ENCODE peak calls at places on chromosome 1, in seven cellular contexts. G, Y, H, A, W, Q and Z are unnamed samples.

GRCh38 chr1:6109688-6110087 is 64.0 kb downstream of the KCNAB2 start:
- DNase-seq in Y (no peak), Q (no peak), G (peak; percentile 54), H (no peak), A (no peak), W (no peak), Z (no peak)

GRCh38 chr1:185731446-185731845 is 2.7 kb upstream of the HMCN1 start:
- DNase-seq in H (no peak), Q (no peak), W (no peak), G (no peak), Y (no peak), A (no peak), Z (no peak)

GRCh38 chr1:222334026-222334680 is 213.8 kb downstream of the HHIPL2 start:
- DNase-seq in A (no peak), Y (no peak), H (no peak), G (no peak), W (no peak), Q (no peak), Z (no peak)

GRCh38 chr1:166814611-166815010 is 24.7 kb upstream of the POGK start:
- DNase-seq in Y (no peak), G (no peak), Q (peak; percentile 64), W (no peak), H (no peak), A (no peak), Z (no peak)

GRCh38 chr1:75723989-75724471 is 479 bp upstream of the ACADM start:
- DNase-seq in H (peak; percentile 92), A (peak; percentile 79), Y (peak; percentile 51), Q (peak; percentile 84), G (peak; percentile 93), W (no peak), Z (no peak)

GRCh38 chr1:120179420-120180348 is 3.4 kb upstream of the SEC22B start:
- DNase-seq in H (no peak), A (peak; percentile 80), Q (no peak), W (peak; percentile 14), Y (no peak), G (no peak), Z (no peak)

GRCh38 chr1:89125571-89126233 is at the start of gene GBP2:
- DNase-seq in Q (no peak), G (no peak), Y (no peak), W (no peak), H (peak; percentile 64), A (peak; percentile 52), Z (no peak)

GRCh38 chr1:185825556-185825955 is 91.4 kb downstream of the HMCN1 start:
- DNase-seq in A (no peak), G (no peak), W (no peak), Y (no peak), Q (no peak), H (no peak), Z (no peak)

GRCh38 chr1:225834417-225835329 is 24.7 kb downstream of the EPHX1 start:
- DNase-seq in A (peak; percentile 54), Q (no peak), H (peak; percentile 94), W (no peak), G (no peak), Y (no peak), Z (no peak)

GRCh38 chr1:231931846-231932454 is 305.4 kb downstream of the DISC1 start:
- DNase-seq in W (no peak), H (no peak), A (no peak), Q (no peak), G (no peak), Y (no peak), Z (no peak)

GRCh38 chr1:78250201-78250600 is 204.4 kb downstream of the GIPC2 start:
- DNase-seq in Y (no peak), W (no peak), G (no peak), Q (no peak), A (no peak), H (no peak), Z (no peak)

GRCh38 chr1:185860876-185861275 is 126.7 kb downstream of the HMCN1 start:
- DNase-seq in G (no peak), Q (no peak), H (no peak), Y (no peak), A (no peak), W (no peak), Z (no peak)

GRCh38 chr1:15617874-15618684 is 821 bp downstream of the DDI2 start:
- DNase-seq in Y (peak; percentile 34), G (peak; percentile 78), A (no peak), W (no peak), Q (no peak), H (no peak), Z (no peak)

GRCh38 chr1:157403203-157403602 is 149.1 kb downstream of the FCRL5 start:
- DNase-seq in W (no peak), G (no peak), Q (peak; percentile 25), Y (no peak), H (no peak), A (no peak), Z (no peak)

GRCh38 chr1:62621907-62622306 is 24.6 kb downstream of the ANGPTL3 start:
- DNase-seq in W (no peak), Y (no peak), Q (peak; percentile 49), H (no peak), A (peak; percentile 91), G (peak; percentile 57), Z (no peak)

GRCh38 chr1:183610053-183610452 is 19.8 kb upstream of the NCF2 start:
- DNase-seq in W (no peak), Q (no peak), G (no peak), A (no peak), H (no peak), Y (no peak), Z (no peak)

GRCh38 chr1:78743626-78744025 is 94.0 kb downstream of the IFI44 start:
- DNase-seq in G (no peak), A (peak; percentile 46), H (no peak), Y (no peak), Q (no peak), W (no peak), Z (no peak)

GRCh38 chr1:174692313-174692712 is 244.5 kb downstream of the GPR52 start:
- DNase-seq in Q (no peak), A (peak; percentile 13), H (no peak), Y (no peak), W (no peak), G (no peak), Z (no peak)

GRCh38 chr1:15339580-15339979 is 70.1 kb upstream of the EFHD2 start:
- DNase-seq in H (no peak), Y (no peak), W (no peak), G (no peak), Q (no peak), A (no peak), Z (no peak)

GRCh38 chr1:203519053-203519770 is 25.3 kb downstream of the OPTC start:
- DNase-seq in G (no peak), A (no peak), Y (no peak), H (no peak), Q (no peak), W (no peak), Z (no peak)

GRCh38 chr1:159869173-159869572 is 6.7 kb upstream of the VSIG8 start:
- DNase-seq in Q (no peak), W (no peak), Y (no peak), A (peak; percentile 75), G (no peak), H (no peak), Z (no peak)

GRCh38 chr1:16450863-16451481 is 10.4 kb downstream of the NECAP2 start:
- DNase-seq in A (no peak), Y (no peak), H (no peak), W (no peak), Q (no peak), G (no peak), Z (no peak)

GRCh38 chr1:109933856-109934711 is 23.4 kb downstream of the CSF1 start:
- DNase-seq in W (no peak), G (no peak), Q (peak; percentile 31), Y (no peak), A (peak; percentile 83), H (no peak), Z (no peak)

GRCh38 chr1:174701565-174701964 is 253.8 kb downstream of the GPR52 start:
- DNase-seq in Q (no peak), G (no peak), Y (no peak), H (no peak), A (no peak), W (no peak), Z (no peak)

DNA sequence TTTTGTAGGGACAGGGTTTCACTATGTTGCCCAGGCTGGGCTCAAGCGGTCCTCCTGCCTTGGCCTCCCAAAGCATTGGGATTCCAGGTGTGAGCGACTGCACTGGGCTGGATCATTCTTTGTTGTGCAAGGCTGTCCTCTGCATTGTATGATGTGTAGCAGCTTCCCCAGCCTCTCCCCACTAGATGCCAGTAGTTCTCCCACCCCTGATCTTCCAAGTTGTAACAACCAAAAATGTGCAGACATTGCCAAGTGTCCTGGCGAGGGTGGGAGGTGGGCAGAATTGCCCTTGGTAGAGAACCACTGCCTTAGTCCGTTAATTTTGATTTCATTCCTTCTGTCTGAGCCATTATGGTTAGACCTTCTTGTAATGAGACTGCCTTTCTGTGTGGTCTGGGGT is 7.2 kb downstream of the GALNT2 start:
- DNase-seq in H (no peak), A (no peak), Y (no peak), Q (no peak), W (no peak), G (no peak), Z (no peak)
- TF ChIP-seq CTCF in H (no peak), A (no peak), Y (no peak), Q (no peak), W (no peak), G (no peak), Z (no peak)

DNA sequence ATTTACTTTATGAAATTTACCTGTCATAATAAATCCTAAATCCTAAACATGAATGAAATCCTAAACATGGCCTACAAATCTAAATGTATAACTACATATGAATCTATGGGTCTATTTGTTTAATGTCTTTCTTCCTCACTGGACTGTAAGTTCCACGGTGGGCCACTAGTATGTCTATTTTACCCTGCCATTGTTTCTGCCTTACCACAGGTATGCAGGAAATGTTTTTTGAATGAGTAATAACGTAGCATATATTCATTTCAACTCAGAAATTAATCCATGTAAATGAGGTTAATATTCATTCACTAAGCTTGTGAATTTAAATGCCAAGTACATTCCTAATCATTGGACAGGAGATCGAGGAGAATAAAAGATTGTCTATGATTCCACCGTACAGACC is 35.3 kb downstream of the B3GALNT2 start:
- DNase-seq in G (no peak), Y (no peak), Q (no peak), H (no peak), A (peak; percentile 8), W (no peak), Z (no peak)
- TF ChIP-seq CTCF in G (no peak), Y (no peak), Q (no peak), H (no peak), A (no peak), W (no peak), Z (no peak)

GRCh38 chr1:26500488-26501175 is 28.4 kb downstream of the HMGN2 start:
- DNase-seq in A (peak; percentile 73), H (peak; percentile 94), Y (peak; percentile 79), W (peak; percentile 94), G (peak; percentile 96), Q (peak; percentile 93), Z (peak; percentile 78)
- TF ChIP-seq CTCF in A (no peak), H (no peak), Y (no peak), W (no peak), G (no peak), Q (no peak), Z (peak; percentile 76)

DNA sequence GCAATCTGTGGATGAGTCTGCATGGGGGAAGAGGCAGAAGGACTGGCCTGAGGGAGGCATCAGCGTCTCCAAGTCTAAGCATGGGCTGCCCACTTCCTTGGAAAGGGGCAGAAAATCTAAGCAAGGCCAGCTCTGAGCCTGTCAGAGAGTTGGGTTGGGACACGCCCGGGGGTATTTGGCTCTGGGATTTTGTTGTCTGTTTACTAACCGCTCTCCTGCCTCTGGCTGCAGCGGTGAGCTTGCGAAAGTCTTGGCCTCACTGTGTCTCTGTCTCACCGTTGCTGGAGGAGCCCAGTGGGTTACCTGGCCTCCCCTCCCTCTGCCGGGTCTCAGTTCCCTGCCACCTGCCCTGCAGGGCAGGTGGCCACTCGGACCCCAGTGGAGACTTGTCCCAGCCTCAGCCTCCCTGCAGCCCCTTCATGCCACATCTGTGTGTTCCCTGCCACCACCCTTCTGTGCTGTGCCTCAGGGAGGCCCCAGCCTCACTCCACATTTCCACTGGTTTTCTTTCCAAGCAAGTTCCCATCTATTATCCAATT is 33.7 kb downstream of the EDN2 start:
- DNase-seq in A (no peak), Y (no peak), W (no peak), Q (no peak), G (no peak), H (no peak), Z (no peak)
- TF ChIP-seq CTCF in A (no peak), Y (no peak), W (no peak), Q (no peak), G (no peak), H (no peak), Z (no peak)